ENCODE peak calls at places on chromosomes 11 and 22, in four cellular contexts. U, G, Y and S are unnamed samples.
A peak's percentile ranks its signal among the peaks of the same experiment; 100 is the strongest.

GRCh38 chr11:112806876-112807275 is 154.3 kb upstream of the NCAM1 start:
- DNase-seq in U (no peak), Y (no peak), G (no peak), S (no peak)

GRCh38 chr11:2550606-2550970 is 105.8 kb downstream of the KCNQ1 start:
- DNase-seq in Y (no peak), G (peak; percentile 47), U (no peak), S (peak; percentile 28)

GRCh38 chr11:117972589-117973445 is 13.4 kb upstream of the IL10RA start:
- DNase-seq in Y (no peak), U (no peak), G (no peak), S (no peak)

GRCh38 chr22:19710769-19711106 is 3.6 kb upstream of the SEPTIN5 start:
- DNase-seq in Y (no peak), G (no peak), U (no peak), S (peak; percentile 33)

GRCh38 chr11:67662142-67662805 is 11.7 kb upstream of the ACY3 start:
- DNase-seq in G (peak; percentile 30), U (no peak), Y (no peak), S (no peak)

GRCh38 chr11:16606784-16607674 is 131.4 kb upstream of the C11orf58 start:
- DNase-seq in G (peak; percentile 80), U (no peak), Y (peak; percentile 75), S (peak; percentile 55)

GRCh38 chr22:38873469-38874411 is 1.7 kb upstream of the CBX6 start:
- DNase-seq in G (no peak), Y (no peak), U (no peak), S (no peak)

GRCh38 chr11:128859563-128860441 is 7.3 kb downstream of the KCNJ1 start:
- DNase-seq in U (peak; percentile 68), Y (peak; percentile 80), G (peak; percentile 91), S (peak; percentile 86)

GRCh38 chr22:38936562-38936961 is 20.8 kb upstream of the APOBEC3A start:
- DNase-seq in G (peak; percentile 18), Y (no peak), U (no peak), S (no peak)

GRCh38 chr11:92796744-92797143 is 172.7 kb upstream of the MTNR1B start:
- DNase-seq in G (no peak), Y (no peak), U (no peak), S (no peak)

DNA sequence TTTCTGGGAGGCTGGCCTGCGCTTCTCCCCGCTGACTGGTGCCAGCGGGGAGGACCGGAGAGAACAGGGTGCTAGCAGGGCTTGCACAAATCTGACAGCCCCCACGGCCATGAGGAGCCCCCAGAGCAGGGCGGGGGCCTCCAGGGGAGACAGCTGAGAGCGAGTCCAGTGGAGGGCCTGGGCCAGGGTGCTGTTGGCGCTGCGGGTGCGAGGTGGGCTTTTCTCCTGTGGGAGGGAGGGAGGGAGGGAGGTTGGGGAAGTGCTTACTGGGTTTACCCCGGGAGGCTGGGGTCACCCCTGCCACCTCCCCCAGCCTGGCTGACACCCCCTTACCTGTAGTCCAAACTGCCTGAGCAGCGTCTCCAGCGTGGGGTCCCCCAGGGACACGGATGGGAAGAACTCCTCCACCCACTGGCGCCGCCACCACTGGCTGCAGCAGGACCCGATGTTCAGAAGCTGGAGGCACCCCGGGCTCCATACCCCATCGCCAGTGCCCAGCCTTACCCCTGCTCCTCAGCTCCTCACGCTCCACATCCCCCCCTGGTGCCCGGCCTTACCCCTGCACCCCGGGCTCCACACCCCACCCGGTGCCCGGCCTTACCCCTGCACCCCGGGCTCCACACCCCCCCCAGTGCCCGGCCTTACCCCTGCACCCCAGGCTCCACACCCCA is 3.9 kb downstream of the LMF2 start:
- DNase-seq in G (no peak), U (no peak), Y (no peak), S (peak; percentile 50)
- TF ChIP-seq CTCF in G (no peak), U (no peak), Y (no peak), S (no peak)

GRCh38 chr22:28819253-28820096 is 19.1 kb upstream of the XBP1 start:
- DNase-seq in G (no peak), U (no peak), Y (no peak), S (peak; percentile 60)

GRCh38 chr22:28815729-28816128 is 15.4 kb upstream of the XBP1 start:
- DNase-seq in G (no peak), Y (no peak), U (no peak), S (no peak)

GRCh38 chr22:28820885-28821284 is 20.5 kb upstream of the XBP1 start:
- DNase-seq in G (no peak), Y (no peak), U (no peak), S (no peak)

GRCh38 chr22:28816994-28817530 is 16.7 kb upstream of the XBP1 start:
- DNase-seq in U (no peak), Y (no peak), G (no peak), S (no peak)

DNA sequence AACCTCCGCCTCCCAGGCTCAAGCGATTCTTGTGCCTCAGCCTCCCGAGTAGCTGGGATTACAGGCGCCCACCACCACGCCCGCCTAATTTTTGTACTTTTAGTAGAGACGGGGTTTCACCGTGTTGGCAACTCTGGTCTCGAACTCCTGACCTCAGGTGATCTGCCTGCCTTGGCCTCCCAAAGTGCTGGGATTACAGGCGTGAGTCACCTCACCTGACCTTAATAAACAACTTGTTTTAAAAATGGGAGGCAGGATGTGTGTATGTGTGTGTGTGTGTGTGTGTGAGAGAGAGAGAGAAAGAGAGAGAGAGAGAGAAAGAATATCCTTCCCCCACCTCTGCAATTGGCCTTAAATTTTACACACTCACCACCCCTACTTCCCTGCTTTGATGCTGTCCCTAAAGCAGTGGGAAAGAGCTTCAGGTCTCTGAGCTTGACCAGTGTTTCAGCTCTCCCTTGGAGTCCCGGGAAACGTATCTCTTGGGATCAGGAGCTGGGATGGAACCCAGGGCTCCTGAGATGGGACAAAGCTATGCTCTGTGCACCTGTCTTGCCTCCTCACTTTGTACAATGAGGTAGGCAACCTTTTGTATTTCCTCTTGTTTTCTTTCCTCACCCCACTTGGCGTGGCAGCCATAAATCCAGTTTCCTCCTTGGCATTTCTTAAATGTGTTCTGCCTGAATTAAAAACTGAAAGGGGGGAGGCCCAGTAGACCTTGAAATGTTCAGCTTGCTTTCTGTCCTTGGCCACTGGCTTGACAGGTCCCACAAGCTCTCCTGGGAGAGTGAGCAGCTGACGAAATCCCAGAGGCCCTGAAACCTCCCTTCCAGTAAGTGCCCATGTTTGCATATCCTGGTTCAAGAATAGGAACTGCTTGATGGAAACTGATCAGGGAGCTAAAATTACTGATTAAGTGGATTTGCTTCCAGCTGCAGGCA is 17.8 kb upstream of the XBP1 start:
- DNase-seq in U (no peak), Y (no peak), G (peak; percentile 76), S (peak; percentile 78)
- H3K27ac ChIP-seq in U (no peak overlapping the region), Y (peak overlapping the region; percentile 73), G (peak overlapping the region; percentile 79), S (peak overlapping the region; percentile 76)

DNA sequence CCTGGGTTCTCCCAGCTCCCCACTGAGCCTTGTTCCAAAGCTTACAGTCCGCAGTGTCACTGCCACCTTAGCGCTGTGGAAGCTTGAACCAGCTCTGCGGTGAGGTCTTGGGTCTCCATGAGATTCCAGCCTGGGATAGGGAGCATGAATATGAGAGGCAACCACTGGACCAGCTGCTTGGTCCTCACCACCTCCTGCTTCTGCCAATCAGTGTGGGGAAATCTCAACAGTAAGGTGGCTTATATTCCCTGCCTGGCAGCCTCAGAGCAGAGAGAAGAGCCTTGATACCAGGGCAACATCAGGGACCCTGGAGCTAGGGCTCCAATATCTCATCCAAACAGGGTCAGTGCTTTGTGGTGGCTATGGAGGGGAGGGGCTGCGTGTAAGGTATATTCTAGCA is 912 bp downstream of the CD44 start:
- DNase-seq in G (no peak), Y (no peak), U (no peak), S (no peak)
- H3K4me3 ChIP-seq in G (peak overlapping the region; percentile 74), Y (peak overlapping the region; percentile 63), U (peak overlapping the region; percentile 87), S (peak overlapping the region; percentile 82)

DNA sequence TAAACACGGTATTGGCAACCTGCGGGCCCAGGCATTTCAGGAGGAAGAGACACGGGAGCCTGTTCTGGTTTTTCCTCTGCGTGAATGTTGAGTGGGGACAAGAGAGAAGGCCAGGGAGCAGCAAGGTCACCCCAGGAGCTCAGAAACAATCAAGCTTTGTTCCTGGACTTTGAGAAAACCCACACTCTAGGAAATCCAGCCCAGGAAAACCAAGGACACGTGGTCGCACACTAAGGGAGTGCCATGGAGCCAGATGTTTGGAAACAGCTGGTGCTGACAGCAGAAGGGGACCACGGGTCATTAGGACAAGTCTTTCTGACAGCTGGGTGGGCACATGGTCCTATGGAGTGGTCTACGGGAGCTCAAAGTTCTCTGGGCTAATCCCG is 44.1 kb downstream of the MYH9 start:
- DNase-seq in G (no peak), U (no peak), Y (no peak), S (no peak)
- TF ChIP-seq CTCF in G (no peak), U (no peak), Y (no peak), S (no peak)

GRCh38 chr11:12061851-12062560 is 48.4 kb upstream of the MICAL2 start:
- DNase-seq in G (no peak), U (no peak), Y (no peak), S (no peak)
- H3K27ac ChIP-seq in G (no peak overlapping the region), U (no peak overlapping the region), Y (no peak overlapping the region), S (no peak overlapping the region)